ENCODE peak calls at places on chromosomes 5 and 9, in five cellular contexts. One of them, this sample, is unnamed.

GRCh38 chr9:89928106-89928505 is 323.3 kb downstream of the GADD45G start:
- DNase-seq in dorsolateral prefrontal cortex: no peak
- DNase-seq in GM23338: no peak
- DNase-seq in IMR-90: no peak
- DNase-seq in cardiac fibroblast: no peak
- DNase-seq in this sample: no peak

GRCh38 chr9:128276574-128277270 is 646 bp downstream of the SWI5 start:
- DNase-seq in dorsolateral prefrontal cortex: no peak
- DNase-seq in GM23338: peak; percentile 77
- DNase-seq in cardiac fibroblast: peak; percentile 14
- DNase-seq in IMR-90: peak; percentile 34
- DNase-seq in this sample: peak; percentile 22

GRCh38 chr9:85451680-85452079 is 290.1 kb downstream of the AGTPBP1 start:
- DNase-seq in IMR-90: no peak
- DNase-seq in dorsolateral prefrontal cortex: no peak
- DNase-seq in cardiac fibroblast: no peak
- DNase-seq in GM23338: no peak
- DNase-seq in this sample: no peak

GRCh38 chr5:123844873-123845272 is 332.9 kb downstream of the CSNK1G3 start:
- DNase-seq in dorsolateral prefrontal cortex: no peak
- DNase-seq in GM23338: no peak
- DNase-seq in cardiac fibroblast: peak; percentile 16
- DNase-seq in IMR-90: peak; percentile 5
- DNase-seq in this sample: no peak

GRCh38 chr5:91307023-91307422 is 76.1 kb downstream of the ARRDC3 start:
- DNase-seq in cardiac fibroblast: peak; percentile 79
- DNase-seq in GM23338: no peak
- DNase-seq in IMR-90: peak; percentile 36
- DNase-seq in dorsolateral prefrontal cortex: no peak
- DNase-seq in this sample: no peak

GRCh38 chr9:69236188-69236587 is 62.1 kb downstream of the TJP2 start:
- DNase-seq in IMR-90: no peak
- DNase-seq in dorsolateral prefrontal cortex: no peak
- DNase-seq in cardiac fibroblast: no peak
- DNase-seq in GM23338: no peak
- DNase-seq in this sample: no peak

GRCh38 chr5:78803386-78803785 is 154.8 kb upstream of the LHFPL2 start:
- DNase-seq in dorsolateral prefrontal cortex: no peak
- DNase-seq in GM23338: no peak
- DNase-seq in IMR-90: no peak
- DNase-seq in cardiac fibroblast: peak; percentile 14
- DNase-seq in this sample: no peak

GRCh38 chr5:144698454-144698853 is 527.8 kb downstream of the KCTD16 start:
- DNase-seq in cardiac fibroblast: peak; percentile 37
- DNase-seq in dorsolateral prefrontal cortex: no peak
- DNase-seq in IMR-90: peak; percentile 24
- DNase-seq in GM23338: peak; percentile 27
- DNase-seq in this sample: no peak

GRCh38 chr9:70113403-70114022 is 69.9 kb downstream of the MAMDC2 start:
- DNase-seq in cardiac fibroblast: peak; percentile 84
- DNase-seq in IMR-90: peak; percentile 72
- DNase-seq in dorsolateral prefrontal cortex: peak; percentile 55
- DNase-seq in GM23338: peak; percentile 82
- DNase-seq in this sample: no peak

GRCh38 chr5:31854625-31855526 is 215.9 kb downstream of the PDZD2 start:
- DNase-seq in cardiac fibroblast: peak; percentile 24
- DNase-seq in IMR-90: no peak
- DNase-seq in dorsolateral prefrontal cortex: peak; percentile 71
- DNase-seq in GM23338: peak; percentile 79
- DNase-seq in this sample: no peak

GRCh38 chr9:35903049-35903448 is 3.0 kb upstream of the HRCT1 start:
- DNase-seq in cardiac fibroblast: peak; percentile 82
- DNase-seq in GM23338: peak; percentile 77
- DNase-seq in dorsolateral prefrontal cortex: no peak
- DNase-seq in IMR-90: peak; percentile 65
- DNase-seq in this sample: no peak

DNA sequence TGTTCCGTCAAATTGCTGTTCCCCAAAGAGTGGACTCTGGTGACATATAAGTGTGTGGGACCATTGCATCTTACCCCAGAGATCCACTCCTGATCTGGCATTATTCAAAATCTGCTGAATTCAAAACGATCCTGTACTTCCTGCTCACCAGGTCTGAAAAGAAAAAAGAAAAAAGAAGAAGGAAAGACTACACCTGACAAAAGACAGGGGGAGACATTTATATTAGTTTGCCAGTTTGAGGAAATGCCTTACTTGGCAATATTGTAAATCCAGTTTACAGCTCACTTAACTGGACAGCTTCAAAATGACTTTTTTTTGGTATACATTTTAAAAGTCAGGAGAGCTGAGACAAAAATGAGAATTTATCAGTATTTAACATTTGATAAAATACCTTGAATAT is 15.0 kb upstream of the GRHPR start:
- DNase-seq in cardiac fibroblast: no peak
- DNase-seq in IMR-90: no peak
- DNase-seq in dorsolateral prefrontal cortex: no peak
- DNase-seq in GM23338: peak; percentile 45
- DNase-seq in this sample: no peak
- TF ChIP-seq CTCF in cardiac fibroblast: no peak
- TF ChIP-seq CTCF in IMR-90: peak; percentile 21
- TF ChIP-seq CTCF in dorsolateral prefrontal cortex: no peak
- TF ChIP-seq CTCF in GM23338: peak; percentile 72
- TF ChIP-seq CTCF in this sample: no peak

DNA sequence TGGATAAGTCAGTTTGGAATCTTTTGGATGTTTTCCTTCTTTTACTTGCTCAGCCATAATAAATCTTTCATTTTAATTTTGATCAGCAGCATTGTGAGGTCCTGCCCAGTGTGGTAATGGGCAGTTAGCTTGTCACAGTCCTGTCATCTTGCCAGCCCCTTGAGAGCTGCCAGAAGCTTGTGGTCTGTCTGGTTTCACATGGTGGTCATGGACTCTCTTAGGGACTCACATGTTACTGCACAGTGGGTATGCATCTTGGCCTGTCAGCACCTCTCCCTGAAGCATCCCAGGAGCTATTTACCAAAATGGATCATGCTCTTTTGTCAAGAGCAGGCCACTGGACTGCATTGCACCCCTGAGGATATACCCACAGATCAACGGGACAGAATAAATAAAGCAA is 60.3 kb downstream of the DAPK1 start:
- DNase-seq in dorsolateral prefrontal cortex: no peak
- DNase-seq in IMR-90: no peak
- DNase-seq in GM23338: no peak
- DNase-seq in cardiac fibroblast: peak; percentile 24
- DNase-seq in this sample: no peak
- TF ChIP-seq CTCF in dorsolateral prefrontal cortex: no peak
- TF ChIP-seq CTCF in IMR-90: no peak
- TF ChIP-seq CTCF in GM23338: no peak
- TF ChIP-seq CTCF in cardiac fibroblast: no peak
- TF ChIP-seq CTCF in this sample: no peak

GRCh38 chr9:129666575-129666974 is 1.1 kb downstream of the PRRX2 start:
- DNase-seq in cardiac fibroblast: no peak
- DNase-seq in dorsolateral prefrontal cortex: no peak
- DNase-seq in GM23338: no peak
- DNase-seq in IMR-90: no peak
- DNase-seq in this sample: no peak

GRCh38 chr9:129667378-129667777 is 1.9 kb downstream of the PRRX2 start:
- DNase-seq in dorsolateral prefrontal cortex: no peak
- DNase-seq in cardiac fibroblast: no peak
- DNase-seq in IMR-90: no peak
- DNase-seq in GM23338: no peak
- DNase-seq in this sample: no peak

GRCh38 chr9:129665814-129666511 is 516 bp downstream of the PRRX2 start:
- DNase-seq in cardiac fibroblast: no peak
- DNase-seq in GM23338: peak; percentile 66
- DNase-seq in dorsolateral prefrontal cortex: no peak
- DNase-seq in IMR-90: no peak
- DNase-seq in this sample: no peak

GRCh38 chr9:129669141-129669718 is 3.8 kb downstream of the PRRX2 start:
- DNase-seq in IMR-90: peak; percentile 91
- DNase-seq in GM23338: no peak
- DNase-seq in cardiac fibroblast: no peak
- DNase-seq in dorsolateral prefrontal cortex: no peak
- DNase-seq in this sample: no peak

DNA sequence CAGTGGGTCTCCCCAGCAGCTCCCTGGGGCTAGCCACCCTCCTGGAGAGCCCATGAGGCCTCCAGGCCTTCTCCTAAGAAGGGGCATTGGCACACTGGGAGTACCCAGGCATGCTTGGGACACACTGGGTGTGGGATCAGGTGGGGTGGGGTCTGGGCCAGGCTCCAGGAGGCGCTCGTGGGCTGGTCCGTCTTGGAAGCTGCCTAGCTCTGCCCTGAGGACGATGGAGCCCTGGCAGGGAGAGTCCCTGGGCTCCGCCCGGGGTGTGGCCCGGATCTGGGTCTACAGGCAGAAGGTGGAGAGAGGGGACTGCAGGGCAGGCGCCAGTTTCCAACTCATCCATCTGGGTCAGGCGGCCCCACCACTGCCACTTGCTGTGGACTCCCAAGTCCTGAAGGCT is 2.4 kb downstream of the PRRX2 start:
- DNase-seq in GM23338: no peak
- DNase-seq in cardiac fibroblast: no peak
- DNase-seq in dorsolateral prefrontal cortex: no peak
- DNase-seq in IMR-90: no peak
- DNase-seq in this sample: no peak
- TF ChIP-seq CTCF in GM23338: peak; percentile 13
- TF ChIP-seq CTCF in cardiac fibroblast: no peak
- TF ChIP-seq CTCF in dorsolateral prefrontal cortex: no peak
- TF ChIP-seq CTCF in IMR-90: no peak
- TF ChIP-seq CTCF in this sample: no peak

GRCh38 chr5:9513825-9514224 is 32.0 kb downstream of the SEMA5A start:
- DNase-seq in dorsolateral prefrontal cortex: no peak
- DNase-seq in IMR-90: peak; percentile 47
- DNase-seq in cardiac fibroblast: peak; percentile 59
- DNase-seq in GM23338: peak; percentile 69
- DNase-seq in this sample: no peak
- TF ChIP-seq CTCF in dorsolateral prefrontal cortex: no peak
- TF ChIP-seq CTCF in IMR-90: peak; percentile 44
- TF ChIP-seq CTCF in cardiac fibroblast: peak; percentile 43
- TF ChIP-seq CTCF in GM23338: peak; percentile 44
- TF ChIP-seq CTCF in this sample: no peak

GRCh38 chr5:58458851-58459275 is 1.0 kb downstream of the PLK2 start:
- DNase-seq in cardiac fibroblast: peak; percentile 59
- DNase-seq in dorsolateral prefrontal cortex: no peak
- DNase-seq in GM23338: peak; percentile 12
- DNase-seq in IMR-90: no peak
- DNase-seq in this sample: no peak

GRCh38 chr5:58459276-58459859 is 518 bp downstream of the PLK2 start:
- DNase-seq in cardiac fibroblast: peak; percentile 59
- DNase-seq in dorsolateral prefrontal cortex: peak; percentile 51
- DNase-seq in IMR-90: peak; percentile 38
- DNase-seq in GM23338: peak; percentile 68
- DNase-seq in this sample: no peak

GRCh38 chr5:58462154-58462553 is 2.3 kb upstream of the PLK2 start:
- DNase-seq in IMR-90: no peak
- DNase-seq in cardiac fibroblast: peak; percentile 60
- DNase-seq in GM23338: peak; percentile 28
- DNase-seq in dorsolateral prefrontal cortex: no peak
- DNase-seq in this sample: no peak

GRCh38 chr5:58460727-58461286 is 921 bp upstream of the PLK2 start:
- DNase-seq in cardiac fibroblast: peak; percentile 92
- DNase-seq in dorsolateral prefrontal cortex: peak; percentile 92
- DNase-seq in GM23338: peak; percentile 93
- DNase-seq in IMR-90: peak; percentile 80
- DNase-seq in this sample: peak; percentile 86

DNA sequence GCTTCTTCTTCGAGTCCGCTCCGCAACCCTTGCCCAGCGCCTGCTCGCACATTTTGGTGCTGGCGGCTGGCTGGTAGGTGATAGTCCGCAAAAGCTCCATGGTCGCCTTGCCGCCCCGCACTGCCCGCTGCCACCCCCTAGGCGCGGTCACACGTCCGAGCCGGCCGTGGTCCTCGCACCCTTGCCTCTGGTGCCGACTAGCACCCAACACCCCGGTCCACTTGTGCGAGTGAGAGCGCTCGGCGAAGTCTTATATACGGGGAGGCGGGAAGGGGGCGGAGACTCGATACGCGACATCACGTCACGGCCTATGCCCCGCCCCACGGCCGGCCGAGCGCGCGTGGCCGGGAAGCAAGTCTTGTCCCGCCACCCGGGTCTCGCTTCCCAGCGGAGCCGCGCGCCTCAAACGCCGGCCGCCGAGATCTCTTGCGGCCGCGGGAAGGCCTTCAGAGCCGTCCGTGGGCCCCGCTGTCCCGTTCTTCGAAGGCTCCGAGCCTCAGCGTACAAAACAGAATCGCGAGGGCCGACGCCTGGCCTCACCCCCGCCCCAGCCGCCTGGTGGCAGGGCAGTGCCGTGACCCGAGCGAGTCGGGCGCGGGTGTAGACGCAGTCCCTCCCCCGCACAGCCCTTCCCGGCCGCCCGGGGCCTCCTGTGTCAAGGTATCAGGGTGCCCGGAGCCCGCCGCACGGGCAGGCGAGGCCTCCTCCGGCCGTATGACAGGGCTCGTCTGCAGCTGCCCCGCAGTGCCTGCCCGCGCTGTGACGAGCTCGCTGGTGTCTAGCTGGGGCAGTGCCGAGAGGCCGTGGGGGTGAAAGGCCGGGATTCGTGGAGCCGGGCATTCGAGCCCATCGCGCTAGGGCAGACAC is at the start of gene PLK2:
- DNase-seq in GM23338: peak; percentile 76
- DNase-seq in cardiac fibroblast: peak; percentile 96
- DNase-seq in IMR-90: peak; percentile 94
- DNase-seq in dorsolateral prefrontal cortex: peak; percentile 98
- DNase-seq in this sample: peak; percentile 97
- TF ChIP-seq CTCF in GM23338: no peak
- TF ChIP-seq CTCF in cardiac fibroblast: peak; percentile 45
- TF ChIP-seq CTCF in IMR-90: peak; percentile 40
- TF ChIP-seq CTCF in dorsolateral prefrontal cortex: no peak
- TF ChIP-seq CTCF in this sample: no peak

GRCh38 chr5:97297063-97297715 is 114.1 kb upstream of the RIOK2 start:
- DNase-seq in dorsolateral prefrontal cortex: no peak
- DNase-seq in GM23338: peak; percentile 81
- DNase-seq in IMR-90: peak; percentile 23
- DNase-seq in cardiac fibroblast: peak; percentile 66
- DNase-seq in this sample: no peak
- TF ChIP-seq CTCF in dorsolateral prefrontal cortex: peak; percentile 57
- TF ChIP-seq CTCF in GM23338: peak; percentile 91
- TF ChIP-seq CTCF in IMR-90: peak; percentile 54
- TF ChIP-seq CTCF in cardiac fibroblast: peak; percentile 46
- TF ChIP-seq CTCF in this sample: no peak

DNA sequence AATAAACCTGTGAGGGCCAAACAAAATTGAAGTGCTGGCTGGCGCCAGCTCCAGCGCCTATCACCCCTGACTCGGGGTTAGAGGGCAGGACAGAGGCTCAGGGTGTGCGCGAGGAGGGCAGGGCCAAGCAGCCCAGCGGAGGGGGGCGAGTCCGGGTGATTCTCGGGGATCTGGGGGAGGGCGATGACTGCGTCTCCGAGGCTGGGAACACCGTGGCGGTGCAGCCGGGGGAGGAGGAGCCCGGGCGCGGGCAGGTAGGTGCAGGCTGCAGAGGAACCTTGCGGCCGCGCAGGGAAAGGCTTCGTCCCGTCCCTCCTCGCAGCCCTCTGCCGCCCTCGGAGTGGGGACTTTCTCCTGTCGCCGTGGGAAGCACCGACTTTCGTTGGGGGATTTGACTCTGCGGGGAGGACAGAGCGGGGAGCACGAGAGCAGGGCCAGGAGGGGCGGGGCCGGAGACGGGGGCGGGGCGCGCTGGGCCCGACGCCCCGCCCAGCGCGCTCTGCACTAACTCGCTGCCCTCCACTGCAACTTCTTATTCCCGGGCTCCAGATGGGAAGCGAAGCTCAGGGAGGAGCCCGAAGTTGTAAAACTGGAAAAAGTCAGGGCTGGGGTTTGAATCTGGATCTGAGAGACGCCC is 5.3 kb downstream of the RGS14 start:
- DNase-seq in IMR-90: no peak
- DNase-seq in dorsolateral prefrontal cortex: no peak
- DNase-seq in cardiac fibroblast: peak; percentile 18
- DNase-seq in GM23338: peak; percentile 87
- DNase-seq in this sample: peak; percentile 60
- TF ChIP-seq CTCF in IMR-90: no peak
- TF ChIP-seq CTCF in dorsolateral prefrontal cortex: no peak
- TF ChIP-seq CTCF in cardiac fibroblast: no peak
- TF ChIP-seq CTCF in GM23338: no peak
- TF ChIP-seq CTCF in this sample: no peak